ENCODE peak calls at places on chromosomes 2 and 18, in four cellular contexts. D is fibroblast of the aortic adventitia, V is heart left ventricle, Y is fibroblast of lung. B is an unnamed sample.

GRCh38 chr2:192413812-192414424 is 219.2 kb upstream of the TMEFF2 start:
- DNase-seq in D (no peak), V (no peak), Y (no peak), B (no peak)

GRCh38 chr18:3901811-3902210 is 451.8 kb downstream of the TGIF1 start:
- DNase-seq in D (no peak), Y (no peak), V (no peak), B (no peak)

GRCh38 chr2:11891028-11891427 is 144.6 kb downstream of the LPIN1 start:
- DNase-seq in Y (no peak), V (no peak), D (no peak), B (no peak)

GRCh38 chr2:148524519-148524919 is 120.0 kb upstream of the EPC2 start:
- DNase-seq in D (no peak), Y (no peak), V (no peak), B (no peak)

GRCh38 chr2:159773426-159773825 is 24.6 kb downstream of the CD302 start:
- DNase-seq in D (peak; percentile 28), Y (no peak), V (no peak), B (no peak)

GRCh38 chr2:227766361-227766883 is 20.7 kb downstream of the SCYGR8 start:
- DNase-seq in V (peak; percentile 82), Y (peak; percentile 65), D (peak; percentile 83), B (peak; percentile 73)

GRCh38 chr2:224309216-224309615 is 92.7 kb downstream of the FAM124B start:
- DNase-seq in D (peak; percentile 9), V (no peak), Y (peak; percentile 91), B (peak; percentile 85)

GRCh38 chr2:180366481-180366880 is 359.4 kb upstream of the CWC22 start:
- DNase-seq in Y (no peak), D (no peak), V (no peak), B (peak; percentile 32)

GRCh38 chr2:37301408-37301807 is 23.2 kb downstream of the PRKD3 start:
- DNase-seq in Y (no peak), D (no peak), V (no peak), B (no peak)

GRCh38 chr2:233862261-233862768 is 5.9 kb downstream of the MSL3B start:
- DNase-seq in D (no peak), Y (no peak), V (no peak), B (no peak)

GRCh38 chr2:80896576-80896975 is 592.0 kb upstream of the LRRTM1 start:
- DNase-seq in Y (no peak), V (no peak), D (no peak), B (no peak)

GRCh38 chr18:27785815-27786537 is 391.0 kb downstream of the CDH2 start:
- DNase-seq in Y (no peak), D (no peak), V (no peak), B (no peak)

GRCh38 chr2:37855283-37856041 is 69.6 kb upstream of the RMDN2 start:
- DNase-seq in V (peak; percentile 75), Y (peak; percentile 40), D (peak; percentile 71), B (no peak)

GRCh38 chr2:118846667-118847446 is 591 bp downstream of the EN1 start:
- DNase-seq in V (no peak), Y (no peak), D (peak; percentile 54), B (no peak)

GRCh38 chr2:118845005-118845842 is 2.2 kb downstream of the EN1 start:
- DNase-seq in D (no peak), Y (no peak), V (no peak), B (no peak)

GRCh38 chr2:118847447-118848172 is at the start of gene EN1:
- DNase-seq in D (peak; percentile 88), Y (peak; percentile 88), V (no peak), B (peak; percentile 81)

GRCh38 chr2:118844261-118845004 is 3.0 kb downstream of the EN1 start:
- DNase-seq in Y (no peak), V (no peak), D (no peak), B (no peak)

DNA sequence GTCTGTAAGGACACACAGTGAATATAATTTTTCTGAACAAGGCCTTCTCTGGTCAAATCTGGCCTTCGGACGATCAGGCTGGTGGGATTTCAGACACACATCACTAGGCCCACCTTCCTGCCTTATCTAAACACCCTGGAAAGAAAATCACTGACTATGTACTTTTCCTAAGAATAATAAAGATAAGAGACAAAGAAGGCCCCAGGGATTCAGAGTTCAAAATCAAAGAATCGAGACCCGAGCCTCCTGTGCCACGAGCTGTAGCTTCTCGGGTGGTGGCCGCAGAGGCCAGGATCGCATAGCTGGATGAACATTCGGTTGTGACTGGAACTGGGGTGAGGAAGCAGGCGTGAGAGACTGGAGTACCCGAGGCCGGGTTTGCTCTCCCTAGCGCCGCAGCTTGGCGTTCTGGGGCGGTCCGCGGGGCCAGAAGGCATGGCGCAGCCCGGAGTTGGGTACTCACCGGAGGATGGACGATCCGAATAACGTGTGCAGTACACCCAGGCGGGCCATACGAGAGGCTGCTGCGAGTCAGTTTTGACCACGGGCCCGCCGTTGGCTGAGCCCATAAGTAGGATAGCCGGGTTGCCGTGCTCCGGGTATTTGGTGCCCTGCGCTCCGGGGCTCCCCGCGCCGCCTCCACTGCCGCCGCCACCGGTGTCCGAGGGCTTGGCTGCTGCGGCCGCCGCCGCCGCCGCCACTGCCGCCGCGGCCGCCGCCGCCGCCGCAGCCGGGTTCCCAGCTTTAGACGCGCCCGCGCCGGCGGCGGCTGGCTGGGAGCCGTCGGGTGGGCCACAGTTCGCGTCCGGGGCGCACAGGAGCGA is 1.4 kb downstream of the EN1 start:
- DNase-seq in V (no peak), Y (no peak), D (no peak), B (no peak)
- H3K4me3 ChIP-seq in V (no peak overlapping the region), Y (no peak overlapping the region), D (peak overlapping the region; percentile 66), B (peak overlapping the region; percentile 47)

GRCh38 chr2:8882094-8882493 is 44.7 kb upstream of the KIDINS220 start:
- DNase-seq in D (peak; percentile 33), Y (no peak), V (no peak), B (peak; percentile 12)
- TF ChIP-seq CTCF in D (peak; percentile 43), Y (peak; percentile 31), V (no peak), B (peak; percentile 37)

GRCh38 chr2:236207472-236207871 is 39.3 kb upstream of the GBX2 start:
- DNase-seq in Y (no peak), D (no peak), V (no peak), B (no peak)

GRCh38 chr2:236210536-236210935 is 42.4 kb upstream of the GBX2 start:
- DNase-seq in Y (no peak), V (no peak), D (no peak), B (no peak)

GRCh38 chr2:236209996-236210395 is 41.8 kb upstream of the GBX2 start:
- DNase-seq in D (no peak), V (no peak), Y (no peak), B (no peak)

GRCh38 chr2:236209535-236209934 is 41.3 kb upstream of the GBX2 start:
- DNase-seq in Y (peak; percentile 9), D (no peak), V (no peak), B (no peak)

GRCh38 chr2:236208281-236208900 is 40.2 kb upstream of the GBX2 start:
- DNase-seq in D (no peak), Y (no peak), V (no peak), B (no peak)
- H3K4me3 ChIP-seq in D (no peak overlapping the region), Y (no peak overlapping the region), V (no peak overlapping the region), B (no peak overlapping the region)

DNA sequence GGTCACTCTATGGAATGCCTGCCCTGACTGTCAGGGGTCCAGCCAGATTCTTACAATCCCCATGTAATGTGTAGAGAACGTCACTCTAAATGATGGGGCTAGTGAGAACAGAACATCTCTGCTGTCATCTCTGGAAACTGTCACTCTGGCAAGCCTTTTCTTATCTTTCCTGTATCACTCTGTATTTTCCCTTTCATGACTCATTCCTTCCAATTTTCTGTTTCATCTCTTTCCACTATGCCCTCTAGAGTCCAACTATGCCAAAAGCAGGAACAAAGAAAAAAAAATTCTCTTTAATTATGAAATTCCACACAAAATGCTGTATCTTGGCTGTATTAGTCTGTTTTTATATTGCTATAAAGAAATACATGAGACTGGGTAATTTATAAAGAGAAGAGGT is 608.8 kb downstream of the ADCYAP1 start:
- DNase-seq in D (no peak), V (no peak), Y (no peak), B (no peak)
- TF ChIP-seq CTCF in D (no peak), V (no peak), Y (no peak), B (no peak)

GRCh38 chr18:46755315-46756171 is 1.3 kb downstream of the ST8SIA5 start:
- DNase-seq in D (no peak), Y (no peak), V (no peak), B (no peak)
- H3K4me3 ChIP-seq in D (no peak overlapping the region), Y (no peak overlapping the region), V (peak overlapping the region; percentile 68), B (peak overlapping the region; percentile 17)

GRCh38 chr18:662197-662596 is 4.7 kb downstream of the TYMS start:
- DNase-seq in Y (no peak), V (no peak), D (no peak), B (no peak)

GRCh38 chr18:668263-668662 is 10.8 kb downstream of the TYMS start:
- DNase-seq in Y (no peak), D (no peak), V (no peak), B (no peak)

GRCh38 chr18:669077-669476 is 11.6 kb downstream of the TYMS start:
- DNase-seq in V (no peak), Y (no peak), D (no peak), B (no peak)

GRCh38 chr18:666628-667027 is 9.2 kb downstream of the TYMS start:
- DNase-seq in V (no peak), Y (no peak), D (no peak), B (no peak)

GRCh38 chr18:666177-666576 is 8.7 kb downstream of the TYMS start:
- DNase-seq in D (no peak), Y (no peak), V (no peak), B (no peak)
- TF ChIP-seq CTCF in D (peak; percentile 12), Y (no peak), V (no peak), B (peak; percentile 42)

GRCh38 chr2:222294996-222295367 is 3.8 kb downstream of the PAX3 start:
- DNase-seq in Y (no peak), V (no peak), D (no peak), B (no peak)
- H3K4me3 ChIP-seq in Y (peak overlapping the region; percentile 53), V (peak overlapping the region; percentile 14), D (peak overlapping the region; percentile 39), B (peak overlapping the region; percentile 74)